ENCODE peak calls at places on chromosomes 16 and 17, in seven cellular contexts. O is EH; W is breast epithelium; T is GM12864; J is iPS-NIHi11; R is activated CD4-positive, alpha-beta memory T cell treated with anti-CD3 and anti-CD28 coated beads for 36 hours; I is stimulated activated naive B cell treated with anti-CD40 and anti-IgM and Interleukin-4, amounts not matched to agents 10 μg/mL and 1 μg/mL and 100 μg/mL, for 72 hours. G is an unnamed sample.
A peak's percentile ranks its signal among the peaks of the same experiment; 100 is the strongest.

GRCh38 chr17:29603109-29603674 is 10.3 kb downstream of the ANKRD13B start:
- DNase-seq in O (no peak), W (no peak), T (no peak), J (no peak), R (no peak), I (no peak), G (no peak)

GRCh38 chr17:65393514-65393913 is 167.9 kb downstream of the AXIN2 start:
- DNase-seq in O (no peak), W (no peak), T (no peak), J (no peak), R (no peak), I (no peak), G (no peak)

GRCh38 chr16:27452569-27453475 is 50.8 kb downstream of the IL21R start:
- DNase-seq in O (peak; percentile 19), W (no peak), T (no peak), J (no peak), R (no peak), I (no peak), G (peak; percentile 28)

GRCh38 chr16:842061-842476 is 41.5 kb upstream of the GNG13 start:
- DNase-seq in O (no peak), W (no peak), T (no peak), J (no peak), R (no peak), I (no peak), G (peak; percentile 8)

GRCh38 chr17:67156269-67157199 is 88.5 kb downstream of the HELZ start:
- DNase-seq in O (no peak), W (no peak), T (no peak), J (peak; percentile 12), R (peak; percentile 35), I (no peak), G (peak; percentile 50)

GRCh38 chr17:79126139-79126538 is 51.5 kb downstream of the ENGASE start:
- DNase-seq in O (peak; percentile 3), W (no peak), T (no peak), J (peak; percentile 80), R (no peak), I (no peak), G (no peak)

GRCh38 chr16:23710008-23710407 is 3.0 kb downstream of the ERN2 start:
- DNase-seq in O (no peak), W (no peak), T (no peak), J (no peak), R (no peak), I (no peak), G (no peak)

GRCh38 chr17:3796110-3796821 is 4.7 kb downstream of the ITGAE start:
- DNase-seq in O (no peak), W (peak; percentile 36), T (peak; percentile 89), J (no peak), R (peak; percentile 88), I (peak; percentile 50), G (peak; percentile 99)

G was measured in activated CD8-positive, alpha-beta T cell treated with anti-CD3 and anti-CD28 coated beads for 36 hours.